ENCODE peak calls at places on chromosomes 4 and X, in eight cellular contexts. T is NB4, N is pulmonary artery endothelial cell, V is HEK293T, H is Kasumi-1, L is NCI-H524 treated with DMSO at 0.1 percent for 48 hours, Q is PC-9, M is fibroblast of lung. C is an unnamed sample.
A peak's percentile ranks its signal among the peaks of the same experiment; 100 is the strongest.

GRCh38 chr4:103199009-103199408 is 866 bp upstream of the CENPE start:
- DNase-seq in M (no peak), H (no peak), V (no peak), T (no peak), L (no peak), Q (no peak), N (no peak), C (no peak)

GRCh38 chr4:48196758-48197504 is 62.9 kb upstream of the TXK start:
- DNase-seq in M (no peak), V (no peak), L (no peak), T (no peak), H (peak; percentile 22), Q (no peak), N (no peak), C (no peak)

GRCh38 chr4:1608196-1608820 is 75.8 kb downstream of the FAM53A start:
- DNase-seq in Q (no peak), N (no peak), M (no peak), L (no peak), V (no peak), T (no peak), H (no peak), C (no peak)

GRCh38 chr4:183391204-183391603 is 53.2 kb upstream of the CDKN2AIP start:
- DNase-seq in T (no peak), M (no peak), H (no peak), V (no peak), Q (no peak), L (no peak), N (no peak), C (no peak)

GRCh38 chrX:153844509-153845082 is 14.3 kb upstream of the PDZD4 start:
- DNase-seq in M (no peak), V (no peak), T (no peak), H (no peak), N (no peak), Q (no peak), L (no peak), C (no peak)

GRCh38 chr4:112726041-112726440 is 89.1 kb downstream of the LARP7 start:
- DNase-seq in H (peak; percentile 71), L (no peak), Q (peak; percentile 40), M (no peak), T (no peak), V (no peak), N (no peak), C (no peak)

GRCh38 chr4:138669479-138670165 is 346.0 kb upstream of the NOCT start:
- DNase-seq in N (no peak), M (peak; percentile 59), T (no peak), L (no peak), V (no peak), Q (no peak), H (no peak), C (no peak)

GRCh38 chrX:64186974-64187761 is 18.3 kb downstream of the AMER1 start:
- DNase-seq in N (no peak), Q (no peak), T (no peak), H (no peak), M (no peak), V (no peak), L (no peak), C (no peak)

GRCh38 chr4:105147226-105148151 is 813 bp downstream of the TET2 start:
- DNase-seq in T (peak; percentile 65), M (peak; percentile 69), Q (no peak), H (peak; percentile 56), V (peak; percentile 15), L (peak; percentile 6), N (no peak), C (no peak)

GRCh38 chr4:23946307-23946706 is 56.5 kb upstream of the PPARGC1A start:
- DNase-seq in N (no peak), Q (no peak), V (no peak), L (no peak), T (no peak), H (no peak), M (no peak), C (no peak)

GRCh38 chrX:39601193-39602085 is 496.3 kb downstream of the BCOR start:
- DNase-seq in N (no peak), V (no peak), L (peak; percentile 94), H (no peak), T (no peak), Q (no peak), M (no peak), C (no peak)

GRCh38 chr4:104352211-104352610 is 142.5 kb downstream of the CXXC4 start:
- DNase-seq in V (peak; percentile 10), M (no peak), Q (no peak), L (no peak), H (no peak), T (peak; percentile 17), N (no peak), C (no peak)

GRCh38 chrX:49310371-49310770 is 6.9 kb downstream of the GAGE10 start:
- DNase-seq in N (no peak), V (no peak), M (no peak), L (no peak), T (no peak), H (no peak), Q (no peak), C (no peak)

GRCh38 chrX:74779175-74779574 is 146.1 kb downstream of the NEXMIF start:
- DNase-seq in L (no peak), N (no peak), T (no peak), M (no peak), H (no peak), Q (no peak), V (no peak), C (no peak)

GRCh38 chr4:125433453-125433852 is 118.7 kb downstream of the FAT4 start:
- DNase-seq in L (no peak), Q (no peak), M (peak; percentile 57), V (no peak), T (no peak), H (no peak), N (no peak), C (no peak)

GRCh38 chr4:33160126-33160525 is 2440.0 kb downstream of the PCDH7 start:
- DNase-seq in N (no peak), T (peak; percentile 50), H (peak; percentile 5), L (no peak), V (peak; percentile 3), Q (no peak), M (peak; percentile 65), C (no peak)

GRCh38 chrX:72052415-72053090 is 79.2 kb downstream of the RTL5 start:
- DNase-seq in H (no peak), T (no peak), L (no peak), N (no peak), Q (no peak), M (no peak), V (no peak), C (no peak)

GRCh38 chrX:138026211-138026610 is 460.3 kb downstream of the ZIC3 start:
- DNase-seq in T (peak; percentile 13), N (no peak), H (peak; percentile 49), M (peak; percentile 1), V (peak; percentile 30), L (no peak), Q (no peak), C (no peak)

GRCh38 chr4:2301221-2301642 is 39.3 kb upstream of the MXD4 start:
- DNase-seq in H (no peak), M (no peak), Q (no peak), T (no peak), L (no peak), V (no peak), N (no peak), C (no peak)

GRCh38 chr4:100977746-100978397 is 369.5 kb downstream of the PPP3CA start:
- DNase-seq in M (no peak), L (no peak), V (no peak), H (no peak), N (no peak), Q (no peak), T (peak; percentile 12), C (no peak)